ENCODE peak calls at places on chromosomes 3 and 15, in six cellular contexts. U, Z, C, Y, I and B are unnamed samples.

GRCh38 chr3:125644036-125645025 is 49.0 kb upstream of the OSBPL11 start:
- DNase-seq in Y (no peak), U (peak), Z (no peak), I (no peak), C (peak), B (peak)

GRCh38 chr3:178684881-178685590 is 148.8 kb downstream of the KCNMB2 start:
- DNase-seq in Z (no peak), I (peak), Y (no peak), U (no peak), C (no peak), B (no peak)

GRCh38 chr15:31344266-31344665 is 17.6 kb downstream of the KLF13 start:
- DNase-seq in U (no peak), Z (no peak), Y (no peak), I (no peak), C (no peak), B (no peak)

GRCh38 chr3:45687828-45688193 is 1.4 kb upstream of the SACM1L start:
- DNase-seq in Y (no peak), U (no peak), I (peak), Z (no peak), C (no peak), B (no peak)

GRCh38 chr3:168249539-168250414 is 154.1 kb upstream of the GOLIM4 start:
- DNase-seq in I (peak), Z (peak), C (peak), Y (peak), U (peak), B (peak)

GRCh38 chr3:78455737-78456136 is 1312.1 kb downstream of the ROBO1 start:
- DNase-seq in U (no peak), C (no peak), I (no peak), Y (no peak), Z (no peak), B (no peak)

GRCh38 chr3:85330071-85330470 is 371.3 kb downstream of the CADM2 start:
- DNase-seq in Y (no peak), U (no peak), Z (no peak), C (no peak), I (no peak), B (no peak)

GRCh38 chr3:43892535-43892934 is 201.8 kb downstream of the ABHD5 start:
- DNase-seq in U (no peak), I (no peak), C (no peak), Y (no peak), Z (no peak), B (no peak)

GRCh38 chr15:41928637-41929620 is 35.1 kb upstream of the SPTBN5 start:
- DNase-seq in Z (no peak), U (no peak), Y (no peak), C (no peak), I (peak), B (no peak)

GRCh38 chr3:27632431-27633223 is 89.5 kb downstream of the EOMES start:
- DNase-seq in Y (peak), I (peak), C (peak), U (peak), Z (no peak), B (peak)

GRCh38 chr3:112119686-112120484 is 13.2 kb downstream of the GCSAM start:
- DNase-seq in U (peak), Z (no peak), I (no peak), C (no peak), Y (no peak), B (no peak)

GRCh38 chr3:57959407-57960173 is 48.6 kb upstream of the FLNB start:
- DNase-seq in C (peak), I (no peak), Z (no peak), U (no peak), Y (no peak), B (no peak)

GRCh38 chr3:110318108-110318507 is 753.5 kb upstream of the NECTIN3 start:
- DNase-seq in Z (no peak), U (no peak), Y (no peak), C (peak), I (peak), B (peak)

GRCh38 chr3:120111898-120112297 is 17.7 kb upstream of the GSK3B start:
- DNase-seq in I (peak), U (no peak), Z (no peak), Y (no peak), C (no peak), B (no peak)

GRCh38 chr3:69770219-69770618 is 31.0 kb downstream of the MITF start:
- DNase-seq in C (no peak), Z (no peak), Y (no peak), I (peak), U (no peak), B (peak)

GRCh38 chr3:33699275-33699674 is 18.8 kb downstream of the CLASP2 start:
- DNase-seq in U (no peak), Z (no peak), I (no peak), C (no peak), Y (no peak), B (no peak)

GRCh38 chr3:159486580-159486979 is 502.1 kb upstream of the IL12A start:
- DNase-seq in U (no peak), I (peak), Y (no peak), Z (peak), C (peak), B (peak)

GRCh38 chr3:182962162-182962561 is 18.2 kb downstream of the DCUN1D1 start:
- DNase-seq in I (no peak), U (no peak), Z (no peak), C (no peak), Y (no peak), B (peak)

GRCh38 chr3:197562398-197563251 is 6.9 kb upstream of the BDH1 start:
- DNase-seq in C (no peak), U (no peak), Y (no peak), Z (no peak), I (no peak), B (no peak)

GRCh38 chr3:4865714-4866113 is 113.5 kb upstream of the BHLHE40 start:
- DNase-seq in Z (no peak), U (no peak), C (no peak), Y (no peak), I (no peak), B (peak)

GRCh38 chr15:74040115-74040850 is 42.1 kb downstream of the GOLGA6A start:
- DNase-seq in C (peak), I (peak), U (no peak), Z (no peak), Y (no peak), B (peak)

GRCh38 chr15:48962662-48963523 is 826 bp downstream of the SHC4 start:
- DNase-seq in Z (no peak), U (no peak), I (peak), C (peak), Y (peak), B (peak)

GRCh38 chr3:57582470-57583168 is 14.5 kb downstream of the ARF4 start:
- DNase-seq in U (no peak), C (no peak), Y (no peak), I (peak), Z (peak), B (peak)

GRCh38 chr3:114035146-114035545 is 21.2 kb downstream of the CCDC191 start:
- DNase-seq in U (no peak), C (peak), Y (no peak), Z (no peak), I (peak), B (peak)

GRCh38 chr3:22908974-22909507 is 294.1 kb upstream of the UBE2E2 start:
- DNase-seq in Y (no peak), Z (no peak), C (no peak), U (no peak), I (no peak), B (no peak)

GRCh38 chr15:83565133-83565532 is 88.8 kb upstream of the ADAMTSL3 start:
- DNase-seq in C (no peak), I (no peak), Z (no peak), U (no peak), Y (no peak), B (no peak)

GRCh38 chr15:29935296-29936020 is 113.2 kb upstream of the TJP1 start:
- DNase-seq in U (no peak), C (peak), I (peak), Y (no peak), Z (no peak), B (no peak)

GRCh38 chr15:85693277-85693676 is 101.4 kb downstream of the KLHL25 start:
- DNase-seq in I (no peak), Y (no peak), U (no peak), Z (no peak), C (no peak), B (no peak)
- H3K4me3 ChIP-seq in I (no peak), Y (no peak), U (no peak), Z (no peak), C (no peak), B (no peak)

GRCh38 chr3:101835676-101836075 is 13.6 kb upstream of the NFKBIZ start:
- DNase-seq in I (no peak), C (no peak), Z (no peak), Y (no peak), U (no peak), B (no peak)

GRCh38 chr3:101836907-101837598 is 12.3 kb upstream of the NFKBIZ start:
- DNase-seq in C (peak), U (no peak), Z (no peak), Y (no peak), I (peak), B (peak)

GRCh38 chr3:101829878-101830277 is 19.4 kb upstream of the NFKBIZ start:
- DNase-seq in C (no peak), U (no peak), Y (no peak), Z (no peak), I (no peak), B (no peak)

GRCh38 chr3:101836160-101836559 is 13.2 kb upstream of the NFKBIZ start:
- DNase-seq in I (no peak), U (no peak), Y (no peak), C (no peak), Z (no peak), B (no peak)

DNA sequence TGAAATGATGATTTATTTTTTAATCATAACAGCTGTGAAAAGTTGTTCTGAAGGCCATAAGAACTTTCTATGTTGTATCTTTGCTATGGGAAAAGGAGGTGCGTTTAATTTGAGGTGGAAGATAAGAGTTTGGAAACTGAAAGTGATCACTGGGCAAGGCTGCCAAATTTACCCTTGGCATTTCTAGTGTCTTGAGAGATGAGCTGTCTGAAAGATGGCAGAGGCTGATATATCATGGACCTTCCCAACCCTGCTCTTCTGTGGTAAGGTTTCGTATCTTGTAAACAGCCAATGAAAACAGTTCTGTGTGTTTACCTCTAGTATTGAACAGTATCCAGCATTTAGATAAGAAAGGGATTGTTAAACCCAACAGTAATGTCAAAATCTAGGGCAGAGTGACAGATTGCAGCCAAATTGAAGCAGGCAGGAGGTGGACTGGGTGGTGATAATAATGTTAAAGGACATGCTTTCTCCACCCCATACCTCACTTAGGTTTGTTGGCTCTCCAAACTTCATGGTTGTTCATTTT is 15.8 kb upstream of the NFKBIZ start:
- DNase-seq in I (no peak), Z (no peak), C (no peak), Y (no peak), U (no peak), B (no peak)
- H3K4me3 ChIP-seq in I (no peak), Z (no peak), C (no peak), Y (no peak), U (no peak), B (no peak)

GRCh38 chr3:20809356-20809755 is 623.4 kb upstream of the SGO1 start:
- DNase-seq in C (no peak), Z (no peak), U (no peak), I (no peak), Y (no peak), B (no peak)

GRCh38 chr3:20811006-20811405 is 625.0 kb upstream of the SGO1 start:
- DNase-seq in I (no peak), U (no peak), C (no peak), Y (no peak), Z (no peak), B (no peak)

GRCh38 chr3:20811631-20812030 is 625.6 kb upstream of the SGO1 start:
- DNase-seq in I (no peak), Y (no peak), U (no peak), C (no peak), Z (no peak), B (no peak)

GRCh38 chr3:20808864-20809263 is 622.9 kb upstream of the SGO1 start:
- DNase-seq in Y (no peak), C (no peak), U (no peak), I (no peak), Z (no peak), B (no peak)
- H3K4me3 ChIP-seq in Y (no peak), C (no peak), U (no peak), I (no peak), Z (no peak), B (no peak)

GRCh38 chr3:194307849-194308248 is 43.3 kb downstream of the CPN2 start:
- DNase-seq in I (no peak), Z (no peak), Y (no peak), U (no peak), C (no peak), B (no peak)

GRCh38 chr3:194305356-194306108 is 45.6 kb downstream of the CPN2 start:
- DNase-seq in Y (no peak), C (no peak), Z (no peak), I (no peak), U (no peak), B (no peak)

GRCh38 chr3:194306109-194306686 is 44.9 kb downstream of the CPN2 start:
- DNase-seq in U (no peak), Z (no peak), I (no peak), C (no peak), Y (no peak), B (no peak)

GRCh38 chr3:194308635-194309213 is 42.4 kb downstream of the CPN2 start:
- DNase-seq in C (no peak), Z (no peak), Y (no peak), U (no peak), I (no peak), B (peak)

DNA sequence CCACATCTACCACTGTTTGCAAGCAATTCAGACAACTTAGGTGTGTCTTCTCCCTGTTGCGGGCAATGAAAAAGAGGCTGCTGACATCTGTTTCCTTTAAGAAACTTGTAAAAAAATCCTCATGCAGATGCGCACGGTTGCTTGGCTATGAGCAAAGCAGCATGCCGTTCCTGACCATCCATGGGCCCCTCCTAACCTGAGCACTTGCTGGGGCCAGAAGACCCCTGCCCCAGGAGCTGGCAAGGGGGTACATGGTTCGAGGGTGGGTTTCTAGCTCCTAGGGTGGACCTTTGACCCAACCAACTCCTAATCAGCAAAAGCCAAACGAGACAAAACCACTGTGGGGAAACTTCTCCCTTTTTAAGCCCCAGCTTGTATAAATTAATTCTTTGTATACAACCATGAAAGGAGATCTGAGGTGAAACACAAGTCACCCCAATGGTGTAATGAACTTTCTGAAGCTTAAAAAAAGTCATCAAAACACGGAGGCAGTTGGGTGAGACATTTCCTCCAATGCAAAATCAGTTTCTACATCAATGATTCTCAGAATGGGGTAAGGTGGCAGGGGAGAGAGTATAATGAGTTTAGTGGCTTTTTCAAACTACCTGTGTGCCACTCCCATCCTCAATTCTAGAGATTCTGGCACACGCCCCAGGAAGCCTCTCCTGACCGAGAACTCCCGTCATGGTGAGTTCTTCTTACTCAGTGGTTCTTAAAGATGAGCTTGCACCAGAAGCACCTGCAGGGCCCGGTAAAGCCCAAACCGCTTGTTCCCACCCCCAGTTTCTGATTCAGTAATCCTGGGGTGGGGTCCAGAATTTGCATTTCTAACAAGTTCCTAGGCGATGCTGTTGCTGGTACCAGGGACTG is 44.1 kb downstream of the CPN2 start:
- DNase-seq in Y (no peak), C (no peak), Z (no peak), I (no peak), U (no peak), B (no peak)
- H3K4me3 ChIP-seq in Y (no peak), C (no peak), Z (no peak), I (no peak), U (no peak), B (no peak)

GRCh38 chr3:24018784-24019570 is 73.9 kb downstream of the NR1D2 start:
- DNase-seq in Z (no peak), U (no peak), I (no peak), Y (no peak), C (no peak), B (no peak)

GRCh38 chr3:24023249-24023648 is 78.2 kb downstream of the NR1D2 start:
- DNase-seq in C (no peak), U (no peak), I (no peak), Y (no peak), Z (no peak), B (no peak)

GRCh38 chr3:24017305-24017704 is 72.2 kb downstream of the NR1D2 start:
- DNase-seq in I (no peak), Y (no peak), C (no peak), U (no peak), Z (no peak), B (no peak)

GRCh38 chr3:24019585-24019984 is 74.5 kb downstream of the NR1D2 start:
- DNase-seq in C (no peak), Z (no peak), Y (no peak), I (no peak), U (no peak), B (no peak)

DNA sequence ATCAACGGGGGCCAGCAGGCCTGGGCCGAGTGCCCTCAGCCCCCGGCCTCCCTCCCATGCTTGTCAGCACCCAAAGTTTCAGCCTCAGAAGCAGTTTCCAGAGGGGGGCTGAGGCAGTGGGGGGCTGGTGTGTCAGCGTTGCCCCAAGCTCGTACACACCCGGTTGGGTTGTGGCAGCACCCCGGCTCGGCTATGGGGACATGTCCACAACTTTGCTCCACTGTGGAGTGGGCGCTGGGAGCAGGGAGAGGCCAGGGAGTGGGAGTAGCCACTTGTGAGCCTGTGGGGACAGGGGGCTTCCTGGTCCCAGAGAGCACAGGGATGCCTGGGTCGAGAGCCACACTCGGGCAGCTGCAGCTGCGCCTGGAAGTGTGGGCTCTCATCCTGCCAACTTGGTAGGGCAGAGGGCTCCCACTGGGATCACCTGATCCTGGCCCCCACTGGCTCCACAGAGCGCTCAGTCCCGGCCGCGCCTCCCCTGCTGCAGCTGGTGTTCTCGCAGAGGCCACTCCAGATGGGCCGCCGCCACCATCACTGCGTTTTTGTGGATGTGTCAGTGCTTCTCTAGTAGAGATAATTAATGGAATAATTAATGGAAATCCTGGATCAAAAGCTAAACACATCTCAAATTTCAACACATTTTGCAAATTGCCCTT is 75.1 kb downstream of the NR1D2 start:
- DNase-seq in I (no peak), C (no peak), Z (no peak), Y (no peak), U (no peak), B (no peak)
- H3K4me3 ChIP-seq in I (no peak), C (no peak), Z (no peak), Y (no peak), U (no peak), B (no peak)

GRCh38 chr3:184910664-184911063 is 98.7 kb downstream of the VPS8 start:
- DNase-seq in U (no peak), I (peak), C (no peak), Z (no peak), Y (no peak), B (no peak)
- H3K4me3 ChIP-seq in U (no peak), I (no peak), C (no peak), Z (no peak), Y (no peak), B (no peak)

DNA sequence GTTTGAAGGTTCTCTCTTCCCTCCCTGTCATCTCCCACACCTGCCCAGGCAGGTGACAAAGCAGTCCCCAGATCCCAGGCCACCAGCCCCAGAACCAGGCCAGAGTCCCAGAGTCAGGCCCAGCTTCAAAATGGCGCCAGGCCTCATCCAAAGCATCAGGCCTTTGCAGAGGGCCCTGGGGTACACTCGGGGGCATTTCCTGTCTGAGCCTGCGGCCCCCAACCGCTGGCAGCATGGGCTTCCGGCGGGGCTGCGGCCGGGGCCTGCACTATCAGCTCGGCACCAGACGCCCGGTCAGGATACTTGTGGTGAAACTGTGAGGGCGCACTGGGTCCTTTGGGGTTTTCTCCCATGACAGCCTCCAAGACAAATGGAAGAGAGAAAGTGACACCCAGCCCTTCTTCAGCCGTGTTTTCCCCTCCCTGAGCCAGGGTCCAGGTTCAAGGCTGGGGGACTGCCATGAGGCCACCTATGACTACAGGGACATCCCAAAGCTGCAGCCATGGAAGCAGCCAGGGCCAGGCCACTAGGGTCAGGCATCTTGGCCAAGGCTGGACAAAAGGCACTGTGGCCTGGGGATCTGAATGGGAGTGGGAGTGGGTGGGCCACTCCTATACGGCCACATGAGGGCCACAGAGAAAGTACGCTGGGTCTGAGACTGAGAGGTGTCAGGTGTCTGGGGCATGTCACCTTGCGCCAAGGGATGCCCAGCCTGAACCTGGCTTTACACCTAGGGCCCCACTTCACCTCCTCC is 33.9 kb downstream of the RPN1 start:
- DNase-seq in C (no peak), Y (no peak), U (no peak), I (no peak), Z (no peak), B (no peak)
- H3K4me3 ChIP-seq in C (no peak), Y (peak), U (no peak), I (no peak), Z (no peak), B (no peak)